ENCODE peak calls at places on chromosome 18, in five cellular contexts. One of them, this sample, is unnamed.

GRCh38 chr18:12308386-12309100 is 502 bp downstream of the TUBB6 start:
- DNase-seq in activated CD8-positive, alpha-beta memory T cell treated with anti-CD3 and anti-CD28 coated beads, Interleukin-2, amount 50 U/mL, for 48 hours: peak
- DNase-seq in Kasumi-1: peak
- DNase-seq in HL-60: peak
- DNase-seq in AG08395: peak
- DNase-seq in this sample: peak

GRCh38 chr18:49778826-49779465 is 34.4 kb downstream of the ACAA2 start:
- DNase-seq in activated CD8-positive, alpha-beta memory T cell treated with anti-CD3 and anti-CD28 coated beads, Interleukin-2, amount 50 U/mL, for 48 hours: no peak
- DNase-seq in Kasumi-1: no peak
- DNase-seq in HL-60: no peak
- DNase-seq in AG08395: no peak
- DNase-seq in this sample: no peak

GRCh38 chr18:60266558-60266957 is 106.0 kb downstream of the MC4R start:
- DNase-seq in activated CD8-positive, alpha-beta memory T cell treated with anti-CD3 and anti-CD28 coated beads, Interleukin-2, amount 50 U/mL, for 48 hours: no peak
- DNase-seq in Kasumi-1: no peak
- DNase-seq in HL-60: no peak
- DNase-seq in AG08395: no peak
- DNase-seq in this sample: peak

GRCh38 chr18:47413327-47413726 is 161.9 kb upstream of the SKOR2 start:
- DNase-seq in activated CD8-positive, alpha-beta memory T cell treated with anti-CD3 and anti-CD28 coated beads, Interleukin-2, amount 50 U/mL, for 48 hours: no peak
- DNase-seq in Kasumi-1: no peak
- DNase-seq in HL-60: no peak
- DNase-seq in AG08395: no peak
- DNase-seq in this sample: no peak

GRCh38 chr18:35267161-35267651 is 22.8 kb downstream of the ZSCAN30 start:
- DNase-seq in activated CD8-positive, alpha-beta memory T cell treated with anti-CD3 and anti-CD28 coated beads, Interleukin-2, amount 50 U/mL, for 48 hours: peak
- DNase-seq in Kasumi-1: no peak
- DNase-seq in HL-60: no peak
- DNase-seq in AG08395: peak
- DNase-seq in this sample: no peak

GRCh38 chr18:44671914-44672313 is 8.8 kb upstream of the SETBP1 start:
- DNase-seq in activated CD8-positive, alpha-beta memory T cell treated with anti-CD3 and anti-CD28 coated beads, Interleukin-2, amount 50 U/mL, for 48 hours: no peak
- DNase-seq in Kasumi-1: no peak
- DNase-seq in HL-60: no peak
- DNase-seq in AG08395: no peak
- DNase-seq in this sample: peak

GRCh38 chr18:79447703-79448367 is 52.1 kb downstream of the NFATC1 start:
- DNase-seq in activated CD8-positive, alpha-beta memory T cell treated with anti-CD3 and anti-CD28 coated beads, Interleukin-2, amount 50 U/mL, for 48 hours: no peak
- DNase-seq in Kasumi-1: no peak
- DNase-seq in HL-60: no peak
- DNase-seq in AG08395: no peak
- DNase-seq in this sample: peak

GRCh38 chr18:12989397-12990127 is 1.6 kb upstream of the CEP192 start:
- DNase-seq in activated CD8-positive, alpha-beta memory T cell treated with anti-CD3 and anti-CD28 coated beads, Interleukin-2, amount 50 U/mL, for 48 hours: no peak
- DNase-seq in Kasumi-1: no peak
- DNase-seq in HL-60: no peak
- DNase-seq in AG08395: no peak
- DNase-seq in this sample: no peak

GRCh38 chr18:75854174-75854573 is 426.7 kb upstream of the SMIM21 start:
- DNase-seq in activated CD8-positive, alpha-beta memory T cell treated with anti-CD3 and anti-CD28 coated beads, Interleukin-2, amount 50 U/mL, for 48 hours: peak
- DNase-seq in Kasumi-1: peak
- DNase-seq in HL-60: peak
- DNase-seq in AG08395: no peak
- DNase-seq in this sample: no peak

GRCh38 chr18:67608909-67609308 is 92.4 kb upstream of the DSEL start:
- DNase-seq in activated CD8-positive, alpha-beta memory T cell treated with anti-CD3 and anti-CD28 coated beads, Interleukin-2, amount 50 U/mL, for 48 hours: no peak
- DNase-seq in Kasumi-1: no peak
- DNase-seq in HL-60: no peak
- DNase-seq in AG08395: peak
- DNase-seq in this sample: no peak

GRCh38 chr18:58221060-58221725 is 177.2 kb downstream of the NEDD4L start:
- DNase-seq in activated CD8-positive, alpha-beta memory T cell treated with anti-CD3 and anti-CD28 coated beads, Interleukin-2, amount 50 U/mL, for 48 hours: no peak
- DNase-seq in Kasumi-1: no peak
- DNase-seq in HL-60: no peak
- DNase-seq in AG08395: no peak
- DNase-seq in this sample: no peak

GRCh38 chr18:10169064-10169562 is 255.3 kb downstream of the VAPA start:
- DNase-seq in activated CD8-positive, alpha-beta memory T cell treated with anti-CD3 and anti-CD28 coated beads, Interleukin-2, amount 50 U/mL, for 48 hours: no peak
- DNase-seq in Kasumi-1: no peak
- DNase-seq in HL-60: no peak
- DNase-seq in AG08395: no peak
- DNase-seq in this sample: no peak

GRCh38 chr18:79538635-79539034 is 141.0 kb upstream of the CTDP1 start:
- DNase-seq in activated CD8-positive, alpha-beta memory T cell treated with anti-CD3 and anti-CD28 coated beads, Interleukin-2, amount 50 U/mL, for 48 hours: no peak
- DNase-seq in Kasumi-1: no peak
- DNase-seq in HL-60: no peak
- DNase-seq in AG08395: no peak
- DNase-seq in this sample: no peak

GRCh38 chr18:54679318-54680149 is 88.5 kb downstream of the DYNAP start:
- DNase-seq in activated CD8-positive, alpha-beta memory T cell treated with anti-CD3 and anti-CD28 coated beads, Interleukin-2, amount 50 U/mL, for 48 hours: no peak
- DNase-seq in Kasumi-1: peak
- DNase-seq in HL-60: peak
- DNase-seq in AG08395: peak
- DNase-seq in this sample: peak

GRCh38 chr18:22314406-22314805 is 103.3 kb downstream of the CTAGE1 start:
- DNase-seq in activated CD8-positive, alpha-beta memory T cell treated with anti-CD3 and anti-CD28 coated beads, Interleukin-2, amount 50 U/mL, for 48 hours: no peak
- DNase-seq in Kasumi-1: no peak
- DNase-seq in HL-60: no peak
- DNase-seq in AG08395: peak
- DNase-seq in this sample: no peak

GRCh38 chr18:28365406-28365805 is 188.5 kb upstream of the CDH2 start:
- DNase-seq in activated CD8-positive, alpha-beta memory T cell treated with anti-CD3 and anti-CD28 coated beads, Interleukin-2, amount 50 U/mL, for 48 hours: no peak
- DNase-seq in Kasumi-1: no peak
- DNase-seq in HL-60: no peak
- DNase-seq in AG08395: no peak
- DNase-seq in this sample: no peak

GRCh38 chr18:55663891-55664290 is 75.9 kb upstream of the TCF4 start:
- DNase-seq in activated CD8-positive, alpha-beta memory T cell treated with anti-CD3 and anti-CD28 coated beads, Interleukin-2, amount 50 U/mL, for 48 hours: no peak
- DNase-seq in Kasumi-1: no peak
- DNase-seq in HL-60: no peak
- DNase-seq in AG08395: no peak
- DNase-seq in this sample: no peak

GRCh38 chr18:34694611-34695165 is 15.4 kb upstream of the DTNA start:
- DNase-seq in activated CD8-positive, alpha-beta memory T cell treated with anti-CD3 and anti-CD28 coated beads, Interleukin-2, amount 50 U/mL, for 48 hours: no peak
- DNase-seq in Kasumi-1: no peak
- DNase-seq in HL-60: no peak
- DNase-seq in AG08395: no peak
- DNase-seq in this sample: no peak

GRCh38 chr18:32308493-32309120 is 118.8 kb downstream of the MEP1B start:
- DNase-seq in activated CD8-positive, alpha-beta memory T cell treated with anti-CD3 and anti-CD28 coated beads, Interleukin-2, amount 50 U/mL, for 48 hours: no peak
- DNase-seq in Kasumi-1: peak
- DNase-seq in HL-60: no peak
- DNase-seq in AG08395: peak
- DNase-seq in this sample: no peak

GRCh38 chr18:37380546-37381110 is 185.0 kb downstream of the CELF4 start:
- DNase-seq in activated CD8-positive, alpha-beta memory T cell treated with anti-CD3 and anti-CD28 coated beads, Interleukin-2, amount 50 U/mL, for 48 hours: no peak
- DNase-seq in Kasumi-1: no peak
- DNase-seq in HL-60: no peak
- DNase-seq in AG08395: no peak
- DNase-seq in this sample: no peak

GRCh38 chr18:50356036-50356945 is 18.6 kb upstream of the SKA1 start:
- DNase-seq in activated CD8-positive, alpha-beta memory T cell treated with anti-CD3 and anti-CD28 coated beads, Interleukin-2, amount 50 U/mL, for 48 hours: no peak
- DNase-seq in Kasumi-1: peak
- DNase-seq in HL-60: peak
- DNase-seq in AG08395: no peak
- DNase-seq in this sample: peak

This sample was measured in MV-4-11.